ENCODE peak calls at places on chromosome 1, in six cellular contexts. Q is astrocyte, D is foreskin keratinocyte, H is breast epithelium, P is cardiac muscle cell, L is mesothelial cell of epicardium. K is an unnamed sample.

GRCh38 chr1:12063141-12064072 is at the start of gene TNFRSF8:
- DNase-seq in Q (no peak), D (peak), H (no peak), P (peak), L (no peak), K (no peak)

GRCh38 chr1:29211086-29212030 is 19.4 kb downstream of the MECR start:
- DNase-seq in Q (no peak), D (no peak), H (no peak), P (peak), L (no peak), K (no peak)

GRCh38 chr1:53860967-53861411 is 22.9 kb upstream of the NDC1 start:
- DNase-seq in Q (peak), D (peak), H (no peak), P (peak), L (no peak), K (peak)

GRCh38 chr1:151398691-151399065 is 695 bp upstream of the PSMB4 start:
- DNase-seq in Q (no peak), D (no peak), H (no peak), P (no peak), L (no peak), K (no peak)

GRCh38 chr1:31354266-31354665 is 18.6 kb downstream of the FABP3 start:
- DNase-seq in Q (no peak), D (no peak), H (no peak), P (peak), L (no peak), K (no peak)

GRCh38 chr1:205933672-205934618 is 9.3 kb downstream of the SLC26A9 start:
- DNase-seq in Q (peak), D (peak), H (peak), P (peak), L (no peak), K (no peak)

GRCh38 chr1:220890582-220890981 is 11.3 kb downstream of the HLX start:
- DNase-seq in Q (no peak), D (no peak), H (no peak), P (no peak), L (no peak), K (no peak)

GRCh38 chr1:154609398-154610380 is 1.7 kb upstream of the ADAR start:
- DNase-seq in Q (no peak), D (peak), H (no peak), P (no peak), L (no peak), K (no peak)

GRCh38 chr1:1858382-1859086 is 32.4 kb downstream of the GNB1 start:
- DNase-seq in Q (peak), D (peak), H (peak), P (peak), L (no peak), K (peak)

GRCh38 chr1:240070188-240070587 is 21.5 kb upstream of the FMN2 start:
- DNase-seq in Q (no peak), D (no peak), H (no peak), P (no peak), L (no peak), K (no peak)

GRCh38 chr1:44113095-44113609 is 5.5 kb upstream of the KLF17 start:
- DNase-seq in Q (no peak), D (no peak), H (no peak), P (peak), L (no peak), K (no peak)

GRCh38 chr1:119298687-119299086 is 69.9 kb upstream of the HAO2 start:
- DNase-seq in Q (peak), D (peak), H (no peak), P (peak), L (no peak), K (no peak)

GRCh38 chr1:113765306-113765705 is 6.0 kb upstream of the PHTF1 start:
- DNase-seq in Q (peak), D (no peak), H (no peak), P (peak), L (no peak), K (no peak)

GRCh38 chr1:179167955-179168354 is 61.5 kb downstream of the ABL2 start:
- DNase-seq in Q (no peak), D (no peak), H (no peak), P (no peak), L (no peak), K (no peak)

DNA sequence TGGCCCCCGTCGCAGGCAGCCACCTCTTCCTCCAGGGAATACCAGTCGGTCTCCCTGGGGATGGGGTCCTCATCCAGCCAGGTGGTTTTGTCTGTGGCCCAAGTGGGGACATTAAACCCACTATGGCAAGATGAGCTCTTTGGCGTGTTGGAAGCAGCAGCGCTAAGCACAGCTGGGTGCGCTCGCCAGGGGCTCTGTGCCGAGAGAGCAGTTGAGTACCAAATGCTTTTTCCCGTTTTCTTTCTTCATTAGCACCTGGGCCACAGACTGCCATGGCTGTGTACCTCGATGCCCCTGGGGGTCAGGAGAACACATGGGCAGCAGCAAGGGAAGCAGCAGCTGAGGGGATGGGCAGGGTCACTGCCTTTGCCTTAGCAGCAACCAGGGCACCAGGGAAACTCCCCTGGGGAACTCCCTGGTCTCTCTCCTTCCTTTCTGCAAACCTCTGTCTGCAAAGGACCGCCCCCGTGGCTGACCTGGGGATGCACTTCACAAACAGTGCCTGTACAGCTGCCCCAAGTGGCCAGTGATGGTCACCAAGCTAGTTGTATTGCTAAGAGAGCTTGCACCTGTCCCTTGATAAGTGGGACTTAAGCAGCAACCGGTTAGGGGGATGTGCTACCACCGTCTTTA is 31.1 kb downstream of the EDARADD start:
- DNase-seq in Q (no peak), D (no peak), H (no peak), P (no peak), L (no peak), K (no peak)
- TF ChIP-seq CTCF in Q (no peak), D (no peak), H (no peak), P (no peak), L (no peak), K (no peak)

GRCh38 chr1:178037510-178038253 is 56.2 kb upstream of the RASAL2 start:
- DNase-seq in Q (peak), D (peak), H (peak), P (peak), L (peak), K (peak)
- TF ChIP-seq CTCF in Q (no peak), D (peak), H (peak), P (peak), L (peak), K (peak)

GRCh38 chr1:208043690-208044089 is 132.8 kb upstream of the CD34 start:
- DNase-seq in Q (no peak), D (no peak), H (peak), P (no peak), L (no peak), K (no peak)
- TF ChIP-seq CTCF in Q (no peak), D (no peak), H (no peak), P (no peak), L (no peak), K (no peak)

DNA sequence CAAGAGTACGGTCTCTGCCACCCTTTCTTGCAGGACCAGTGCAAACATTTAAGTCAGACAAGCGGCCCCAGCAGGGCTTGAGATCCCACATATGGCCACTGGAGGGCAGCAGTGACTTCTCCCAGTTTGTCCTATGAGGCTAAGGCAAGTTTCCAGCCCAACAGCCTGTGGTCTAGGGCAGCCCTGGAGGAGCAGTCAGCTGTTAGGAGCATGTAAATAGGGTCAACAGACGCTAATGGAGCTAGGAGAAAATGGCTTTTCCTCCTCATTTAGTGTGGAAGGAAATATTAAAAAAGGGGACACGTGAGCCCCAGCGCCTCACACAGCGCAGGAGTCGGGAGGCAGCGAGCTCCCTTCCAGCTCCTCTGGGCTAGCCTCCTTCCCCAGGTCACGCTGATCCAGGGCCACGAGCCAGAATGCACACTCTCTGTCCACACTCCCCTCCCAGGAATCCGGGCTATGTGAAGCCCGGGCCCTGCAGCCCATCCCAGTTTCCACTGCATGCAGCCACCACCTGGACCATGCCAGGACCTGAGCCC is 95.6 kb downstream of the LAMC2 start:
- DNase-seq in Q (peak), D (peak), H (peak), P (peak), L (peak), K (peak)
- TF ChIP-seq CTCF in Q (peak), D (peak), H (peak), P (peak), L (peak), K (peak)

DNA sequence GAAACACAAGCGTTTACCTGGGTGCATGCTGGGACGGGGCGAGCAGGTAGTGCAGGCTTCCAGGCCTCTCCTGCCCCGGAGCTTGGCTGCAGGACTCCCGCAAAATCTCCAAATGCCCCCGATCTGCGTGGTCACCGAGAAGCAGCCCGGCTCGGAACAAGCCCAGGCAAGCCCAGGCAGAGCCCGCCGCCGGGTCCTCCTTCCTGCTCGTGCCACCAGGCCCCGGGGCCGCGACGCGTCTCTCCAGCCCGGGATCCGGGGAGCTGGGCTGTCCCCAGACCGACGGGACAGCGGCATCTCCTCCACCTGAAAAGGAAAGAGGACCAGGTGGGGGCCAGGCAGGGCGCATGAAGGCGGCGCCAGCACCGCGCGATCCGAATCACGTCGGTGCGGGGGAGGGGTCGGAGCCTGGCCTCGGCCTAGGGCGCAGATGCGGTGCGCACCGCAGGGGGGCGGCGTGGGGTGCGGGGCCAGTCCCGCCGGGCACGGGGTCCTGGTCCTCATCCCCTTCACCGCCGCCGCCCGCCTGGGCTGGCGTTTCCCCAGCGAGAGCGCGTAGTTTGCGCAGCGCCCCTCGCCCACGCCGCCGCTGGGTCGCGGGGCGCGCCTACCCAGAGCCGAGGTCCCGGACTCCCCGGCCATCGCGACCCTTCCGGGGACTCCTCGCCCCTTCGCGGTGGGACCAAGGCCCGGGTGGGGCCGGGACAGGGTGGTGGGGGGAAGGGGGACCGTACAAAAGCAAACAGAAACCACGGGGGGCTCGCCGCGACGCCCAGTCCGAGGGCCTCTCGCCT is 52.4 kb upstream of the H6PD start:
- DNase-seq in Q (no peak), D (peak), H (no peak), P (peak), L (peak), K (no peak)
- TF ChIP-seq CTCF in Q (no peak), D (peak), H (peak), P (peak), L (peak), K (peak)

GRCh38 chr1:147514233-147514632 is 27.1 kb upstream of the BCL9 start:
- DNase-seq in Q (no peak), D (no peak), H (no peak), P (no peak), L (no peak), K (no peak)

GRCh38 chr1:147516157-147516917 is 25.0 kb upstream of the BCL9 start:
- DNase-seq in Q (no peak), D (no peak), H (no peak), P (no peak), L (no peak), K (no peak)

GRCh38 chr1:147509786-147510360 is 31.4 kb upstream of the BCL9 start:
- DNase-seq in Q (no peak), D (no peak), H (no peak), P (peak), L (no peak), K (no peak)

DNA sequence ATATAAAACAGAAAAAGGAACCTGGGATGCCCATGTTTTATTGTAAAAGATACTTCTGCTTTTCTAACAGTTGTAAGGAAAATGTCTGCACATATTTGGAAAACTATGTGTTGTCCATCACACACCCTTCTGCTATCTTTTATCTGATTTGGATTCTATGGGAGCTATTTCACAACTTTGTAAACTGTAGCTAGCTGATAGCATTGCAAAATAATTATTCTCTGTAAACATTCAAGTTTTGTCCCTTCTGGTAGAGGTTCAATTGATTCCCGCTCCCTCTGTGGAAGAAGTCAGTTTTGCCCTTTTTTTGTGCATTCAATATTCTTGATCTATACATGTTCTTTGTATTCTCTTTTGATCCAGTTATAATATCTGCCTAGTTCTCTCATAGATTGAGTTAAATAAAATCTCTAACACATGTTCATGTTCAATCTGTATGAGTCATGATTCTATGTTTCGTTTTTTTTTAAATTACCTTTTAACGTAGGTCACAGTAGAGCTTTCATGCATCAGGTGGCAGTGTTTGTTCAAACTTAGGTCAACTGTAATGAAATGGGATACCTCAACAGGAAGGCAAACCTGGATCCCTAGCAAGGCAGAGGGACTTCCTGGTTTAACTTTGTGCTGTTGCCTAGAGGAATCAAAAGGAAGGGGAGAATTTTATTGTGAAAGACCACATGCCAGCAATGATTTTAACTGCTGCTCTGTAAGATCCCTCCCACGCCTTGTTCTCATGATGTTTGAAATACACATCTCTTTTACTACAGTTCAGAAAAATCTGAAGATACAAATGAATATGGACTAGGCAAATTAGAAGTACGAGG is 26.0 kb upstream of the BCL9 start:
- DNase-seq in Q (peak), D (peak), H (no peak), P (peak), L (no peak), K (no peak)
- TF ChIP-seq CTCF in Q (no peak), D (peak), H (peak), P (no peak), L (no peak), K (no peak)

GRCh38 chr1:111332190-111332589 is 41.5 kb downstream of the CHIA start:
- DNase-seq in Q (no peak), D (no peak), H (no peak), P (no peak), L (no peak), K (no peak)

GRCh38 chr1:111334169-111334568 is 43.5 kb downstream of the CHIA start:
- DNase-seq in Q (peak), D (peak), H (no peak), P (peak), L (no peak), K (no peak)
- TF ChIP-seq CTCF in Q (peak), D (peak), H (peak), P (peak), L (no peak), K (peak)

K was measured in neural crest cell.